ENCODE peak calls at places on chromosomes 1 and 21, in seven cellular contexts. R is A549, F is HCT116, Q is GM12878, N is IMR-90, Y is H1, E is K562. I is an unnamed sample.

GRCh38 chr1:77319036-77319705 is 37.4 kb downstream of the AK5 start:
- DNase-seq in R (no peak), F (no peak), Q (no peak), N (peak), Y (no peak), E (no peak), I (no peak)

GRCh38 chr1:119132179-119132578 is 8.3 kb downstream of the WARS2 start:
- DNase-seq in R (no peak), F (no peak), Q (no peak), N (no peak), Y (no peak), E (no peak), I (no peak)

GRCh38 chr21:41112740-41113692 is 54.9 kb upstream of the BACE2 start:
- DNase-seq in R (no peak), F (no peak), Q (no peak), N (peak), Y (no peak), E (no peak), I (no peak)

GRCh38 chr1:6914646-6915178 is 129.5 kb downstream of the CAMTA1 start:
- DNase-seq in R (no peak), F (no peak), Q (no peak), N (no peak), Y (no peak), E (no peak), I (no peak)

GRCh38 chr21:36735724-36736310 is 36.9 kb downstream of the SIM2 start:
- DNase-seq in R (no peak), F (no peak), Q (no peak), N (no peak), Y (no peak), E (no peak), I (no peak)

GRCh38 chr1:192261476-192261875 is 55.3 kb upstream of the RGS21 start:
- DNase-seq in R (no peak), F (no peak), Q (no peak), N (peak), Y (no peak), E (no peak), I (no peak)

GRCh38 chr1:220473440-220473839 is 54.5 kb upstream of the MARK1 start:
- DNase-seq in R (no peak), F (no peak), Q (no peak), N (no peak), Y (no peak), E (no peak), I (no peak)

GRCh38 chr1:151790940-151791651 is 796 bp upstream of the TDRKH start:
- DNase-seq in R (peak), F (no peak), Q (no peak), N (no peak), Y (no peak), E (peak), I (peak)

GRCh38 chr1:60564856-60565445 is 491.4 kb upstream of the C1orf87 start:
- DNase-seq in R (no peak), F (no peak), Q (no peak), N (no peak), Y (no peak), E (no peak), I (no peak)

GRCh38 chr1:89962024-89962741 is 32.7 kb upstream of the ZNF326 start:
- DNase-seq in R (no peak), F (no peak), Q (no peak), N (peak), Y (no peak), E (no peak), I (no peak)

DNA sequence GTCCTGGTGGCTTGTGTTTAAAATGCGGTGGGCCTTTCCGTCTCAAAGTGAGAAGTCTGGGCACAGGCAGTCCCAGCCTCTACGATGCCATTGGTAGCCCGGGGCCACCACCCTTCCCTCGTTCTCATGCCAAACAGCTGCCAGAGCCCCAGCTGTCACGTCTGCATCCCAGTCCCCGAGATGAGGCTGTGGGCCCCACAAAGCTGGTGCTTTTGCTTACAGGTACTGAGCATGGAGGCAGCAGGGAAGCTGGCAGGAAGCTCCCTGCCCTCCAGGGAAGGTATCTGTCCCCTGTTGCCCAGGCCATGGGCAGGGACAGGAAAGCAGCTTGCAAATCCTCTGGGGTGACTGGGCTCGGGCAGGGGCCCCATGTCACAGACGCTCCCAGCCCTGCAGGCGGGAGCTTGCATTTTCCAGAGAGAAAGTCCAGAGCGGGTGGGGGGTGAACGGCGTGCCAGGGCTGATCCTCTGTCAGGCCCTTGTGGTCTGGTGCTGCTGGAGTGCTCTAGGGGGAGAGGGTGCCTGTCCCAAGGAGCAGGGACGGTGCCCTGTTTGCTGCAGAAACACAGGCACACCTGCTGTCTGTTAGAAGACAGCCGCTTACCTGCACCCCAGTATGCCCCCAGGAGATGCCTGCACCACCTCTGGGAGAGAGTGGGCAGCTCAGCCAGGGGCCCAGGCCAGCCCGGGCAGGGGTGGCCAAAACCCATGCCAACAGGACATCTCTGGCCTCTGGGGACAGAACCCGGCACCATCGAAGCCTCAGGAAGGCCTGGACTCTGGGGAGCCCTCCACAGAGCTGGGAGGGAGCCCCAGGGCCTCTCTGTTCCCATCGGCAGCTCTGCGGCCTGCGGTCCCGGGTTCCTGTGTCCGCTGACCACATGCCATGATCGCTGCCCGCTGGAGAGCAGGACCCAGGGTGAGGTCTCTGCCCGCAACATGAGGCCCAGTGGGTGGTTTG is 45.9 kb downstream of the SLX9 start:
- DNase-seq in R (no peak), F (no peak), Q (no peak), N (no peak), Y (no peak), E (no peak), I (no peak)
- TF ChIP-seq CEBPB in R (no peak), F (no peak), Q (no peak), N (no peak), Y (no peak), E (no peak), I (no peak)

DNA sequence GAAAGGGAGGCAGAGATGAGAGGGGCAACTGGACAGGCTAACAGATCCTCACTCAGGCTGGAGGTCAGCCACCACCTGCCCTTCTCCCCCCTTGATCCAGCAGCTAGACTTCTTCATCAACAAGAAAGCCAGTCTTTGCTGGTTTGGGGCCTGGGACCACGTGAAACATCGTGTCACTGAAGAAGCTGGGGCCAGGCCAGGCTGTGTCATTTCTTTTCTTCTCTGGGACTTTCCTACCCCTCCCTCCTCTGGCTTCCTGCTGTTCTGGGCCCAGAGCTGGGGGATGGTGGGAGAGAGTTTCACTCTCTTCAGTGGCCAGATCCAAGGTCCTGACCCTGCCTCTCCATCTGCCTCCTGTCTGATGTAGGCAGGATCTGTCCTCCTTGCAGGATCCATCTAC is 18.1 kb upstream of the SLC26A9 start:
- DNase-seq in R (no peak), F (no peak), Q (no peak), N (no peak), Y (no peak), E (no peak), I (no peak)
- TF ChIP-seq CEBPB in R (no peak), F (no peak), Q (no peak), N (no peak), Y (no peak), E (no peak), I (no peak)

GRCh38 chr1:181083842-181084605 is 4.5 kb upstream of the IER5 start:
- DNase-seq in R (peak), F (peak), Q (no peak), N (no peak), Y (no peak), E (peak), I (peak)
- TF ChIP-seq CEBPB in R (no peak), F (no peak), Q (no peak), N (no peak), Y (no peak), E (no peak), I (no peak)

GRCh38 chr1:63829349-63830327 is 55.8 kb downstream of the ROR1 start:
- DNase-seq in R (no peak), F (no peak), Q (no peak), N (no peak), Y (no peak), E (no peak), I (no peak)

GRCh38 chr1:63824386-63824898 is 50.6 kb downstream of the ROR1 start:
- DNase-seq in R (no peak), F (no peak), Q (no peak), N (peak), Y (no peak), E (no peak), I (no peak)

GRCh38 chr1:63825111-63825510 is 51.3 kb downstream of the ROR1 start:
- DNase-seq in R (no peak), F (no peak), Q (no peak), N (no peak), Y (no peak), E (no peak), I (no peak)

GRCh38 chr1:63828322-63829044 is 54.7 kb downstream of the ROR1 start:
- DNase-seq in R (no peak), F (no peak), Q (no peak), N (no peak), Y (no peak), E (no peak), I (no peak)

GRCh38 chr1:63827411-63828321 is 53.8 kb downstream of the ROR1 start:
- DNase-seq in R (no peak), F (no peak), Q (no peak), N (peak), Y (no peak), E (no peak), I (no peak)
- TF ChIP-seq CEBPB in R (no peak), F (no peak), Q (no peak), N (no peak), Y (no peak), E (no peak), I (no peak)

DNA sequence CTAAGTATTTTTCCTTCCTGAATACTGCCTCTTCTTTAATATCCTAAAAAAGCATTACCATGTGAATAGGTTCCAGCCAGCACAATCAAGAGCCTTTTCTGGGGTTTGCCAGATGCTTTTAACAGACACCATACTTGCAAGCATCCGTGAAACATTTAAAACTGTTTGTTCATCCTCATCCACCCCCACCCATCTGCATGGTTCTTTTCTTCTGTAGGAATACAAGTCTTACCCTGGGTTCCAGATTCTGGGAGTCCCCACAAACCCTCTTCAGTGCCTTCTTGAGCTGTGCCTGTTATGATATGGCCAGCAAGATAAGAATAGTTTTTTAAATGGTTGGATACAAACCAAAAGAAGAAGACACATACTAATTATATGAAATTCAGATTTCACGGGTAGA is 354.9 kb upstream of the PLXNA2 start:
- DNase-seq in R (no peak), F (no peak), Q (no peak), N (no peak), Y (no peak), E (no peak), I (no peak)
- TF ChIP-seq CEBPB in R (no peak), F (no peak), Q (no peak), N (no peak), Y (no peak), E (no peak), I (no peak)

DNA sequence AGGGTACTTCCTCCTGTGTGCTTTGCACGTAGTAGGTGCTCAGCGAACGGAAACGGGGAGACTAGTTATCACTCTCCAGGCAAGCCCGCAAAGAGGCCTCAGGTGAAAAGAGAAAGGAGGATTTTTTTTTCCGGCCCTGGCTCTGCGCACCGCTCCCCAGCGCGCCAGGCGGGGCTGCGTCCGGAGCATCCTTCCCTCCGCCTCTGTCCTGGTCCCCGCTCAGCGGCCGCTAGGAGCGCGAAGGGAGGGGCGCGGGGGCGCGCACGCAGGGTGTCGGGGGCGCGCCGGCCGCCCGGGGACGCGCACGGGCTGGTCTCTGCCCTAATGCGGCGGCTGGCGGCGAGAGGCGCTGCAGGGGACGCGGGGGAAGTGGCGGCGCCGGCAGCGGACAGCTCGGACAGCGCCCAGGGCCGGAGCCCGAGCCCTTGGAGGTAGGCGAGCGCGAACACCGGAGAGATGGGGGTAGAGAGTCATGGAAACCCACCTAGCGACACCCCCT is 42.3 kb upstream of the NFASC start:
- DNase-seq in R (peak), F (no peak), Q (no peak), N (no peak), Y (peak), E (peak), I (peak)
- TF ChIP-seq CEBPB in R (no peak), F (no peak), Q (no peak), N (no peak), Y (no peak), E (no peak), I (no peak)

DNA sequence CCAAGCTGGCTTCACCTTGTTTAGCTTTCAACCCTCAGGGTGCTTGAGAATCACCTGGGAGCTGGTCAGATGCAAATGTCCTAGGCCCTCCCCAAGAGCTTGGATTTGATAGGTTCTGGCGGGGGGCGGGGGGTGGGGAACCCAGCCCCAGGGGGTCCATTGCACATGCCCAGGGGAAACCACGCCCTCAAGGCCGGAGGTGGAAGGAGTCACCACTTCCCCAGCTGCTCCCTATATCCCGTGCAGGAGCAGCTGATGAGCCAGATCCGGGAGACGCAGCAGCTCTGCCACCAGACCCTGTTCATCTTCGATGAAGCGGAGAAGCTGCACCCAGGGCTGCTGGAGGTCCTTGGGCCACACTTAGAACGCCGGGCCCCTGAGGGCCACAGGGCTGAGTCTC is 5.8 kb downstream of the TOR3A start:
- DNase-seq in R (no peak), F (no peak), Q (no peak), N (no peak), Y (peak), E (peak), I (no peak)
- TF ChIP-seq CEBPB in R (no peak), F (no peak), Q (no peak), N (no peak), Y (no peak), E (no peak), I (no peak)

GRCh38 chr1:247453256-247453655 is 4.6 kb downstream of the OR2B11 start:
- DNase-seq in R (no peak), F (no peak), Q (no peak), N (no peak), Y (no peak), E (no peak), I (no peak)
- TF ChIP-seq CEBPB in R (no peak), F (no peak), Q (no peak), N (no peak), Y (no peak), E (no peak), I (no peak)

I was measured in HepG2.